ENCODE peak calls at places on chromosomes 4 and X, in eight cellular contexts. One of them, this sample, is unnamed.

GRCh38 chr4:2843909-2844584 is 403 bp downstream of the ADD1 start:
- DNase-seq in retinal pigment epithelial cell: no peak
- DNase-seq in SK-N-SH: peak
- DNase-seq in Peyer's patch: peak
- DNase-seq in heart left ventricle: peak
- DNase-seq in heart right ventricle: peak
- DNase-seq in foreskin fibroblast: no peak
- DNase-seq in CD8-positive, alpha-beta T cell: no peak
- DNase-seq in this sample: no peak

GRCh38 chrX:97524997-97525396 is 641.3 kb downstream of the RPA4 start:
- DNase-seq in retinal pigment epithelial cell: no peak
- DNase-seq in Peyer's patch: no peak
- DNase-seq in heart left ventricle: no peak
- DNase-seq in SK-N-SH: no peak
- DNase-seq in foreskin fibroblast: no peak
- DNase-seq in heart right ventricle: no peak
- DNase-seq in CD8-positive, alpha-beta T cell: no peak
- DNase-seq in this sample: no peak

GRCh38 chr4:188819243-188819642 is 680.0 kb downstream of the TRIML1 start:
- DNase-seq in heart right ventricle: no peak
- DNase-seq in Peyer's patch: no peak
- DNase-seq in heart left ventricle: no peak
- DNase-seq in SK-N-SH: no peak
- DNase-seq in foreskin fibroblast: no peak
- DNase-seq in retinal pigment epithelial cell: no peak
- DNase-seq in CD8-positive, alpha-beta T cell: no peak
- DNase-seq in this sample: no peak

GRCh38 chrX:121093011-121093410 is 45.6 kb downstream of the GLUD2 start:
- DNase-seq in CD8-positive, alpha-beta T cell: no peak
- DNase-seq in foreskin fibroblast: no peak
- DNase-seq in heart right ventricle: no peak
- DNase-seq in SK-N-SH: no peak
- DNase-seq in retinal pigment epithelial cell: no peak
- DNase-seq in Peyer's patch: no peak
- DNase-seq in heart left ventricle: no peak
- DNase-seq in this sample: no peak

GRCh38 chrX:675279-675886 is 44.8 kb downstream of the SHOX start:
- DNase-seq in CD8-positive, alpha-beta T cell: no peak
- DNase-seq in foreskin fibroblast: no peak
- DNase-seq in retinal pigment epithelial cell: no peak
- DNase-seq in SK-N-SH: no peak
- DNase-seq in heart right ventricle: no peak
- DNase-seq in Peyer's patch: no peak
- DNase-seq in heart left ventricle: no peak
- DNase-seq in this sample: no peak

GRCh38 chrX:109622270-109622669 is 2.7 kb downstream of the KCNE5 start:
- DNase-seq in heart right ventricle: peak
- DNase-seq in SK-N-SH: no peak
- DNase-seq in foreskin fibroblast: no peak
- DNase-seq in heart left ventricle: peak
- DNase-seq in Peyer's patch: no peak
- DNase-seq in CD8-positive, alpha-beta T cell: no peak
- DNase-seq in retinal pigment epithelial cell: no peak
- DNase-seq in this sample: no peak

GRCh38 chr4:20252656-20253271 is 1.1 kb downstream of the SLIT2 start:
- DNase-seq in foreskin fibroblast: peak
- DNase-seq in Peyer's patch: peak
- DNase-seq in retinal pigment epithelial cell: no peak
- DNase-seq in SK-N-SH: peak
- DNase-seq in heart left ventricle: peak
- DNase-seq in CD8-positive, alpha-beta T cell: no peak
- DNase-seq in heart right ventricle: peak
- DNase-seq in this sample: no peak

GRCh38 chr4:182896421-182896820 is 20.8 kb downstream of the DCTD start:
- DNase-seq in CD8-positive, alpha-beta T cell: no peak
- DNase-seq in heart right ventricle: no peak
- DNase-seq in heart left ventricle: no peak
- DNase-seq in retinal pigment epithelial cell: no peak
- DNase-seq in foreskin fibroblast: no peak
- DNase-seq in SK-N-SH: no peak
- DNase-seq in Peyer's patch: no peak
- DNase-seq in this sample: no peak

GRCh38 chr4:151887816-151888180 is 127.0 kb upstream of the GATB start:
- DNase-seq in CD8-positive, alpha-beta T cell: no peak
- DNase-seq in heart right ventricle: no peak
- DNase-seq in retinal pigment epithelial cell: no peak
- DNase-seq in Peyer's patch: no peak
- DNase-seq in SK-N-SH: no peak
- DNase-seq in heart left ventricle: no peak
- DNase-seq in foreskin fibroblast: no peak
- DNase-seq in this sample: no peak

GRCh38 chrX:41333744-41333993 is 293 bp upstream of the DDX3X start:
- DNase-seq in foreskin fibroblast: peak
- DNase-seq in retinal pigment epithelial cell: peak
- DNase-seq in CD8-positive, alpha-beta T cell: no peak
- DNase-seq in Peyer's patch: no peak
- DNase-seq in SK-N-SH: no peak
- DNase-seq in heart left ventricle: no peak
- DNase-seq in heart right ventricle: no peak
- DNase-seq in this sample: no peak

GRCh38 chrX:139929876-139930275 is 3.0 kb downstream of the ATP11C start:
- DNase-seq in retinal pigment epithelial cell: no peak
- DNase-seq in Peyer's patch: no peak
- DNase-seq in SK-N-SH: no peak
- DNase-seq in heart left ventricle: no peak
- DNase-seq in CD8-positive, alpha-beta T cell: no peak
- DNase-seq in foreskin fibroblast: no peak
- DNase-seq in heart right ventricle: no peak
- DNase-seq in this sample: no peak

GRCh38 chr4:86089053-86089452 is 270.8 kb downstream of the MAPK10 start:
- DNase-seq in retinal pigment epithelial cell: no peak
- DNase-seq in CD8-positive, alpha-beta T cell: no peak
- DNase-seq in Peyer's patch: no peak
- DNase-seq in foreskin fibroblast: no peak
- DNase-seq in heart right ventricle: no peak
- DNase-seq in SK-N-SH: no peak
- DNase-seq in heart left ventricle: no peak
- DNase-seq in this sample: no peak

GRCh38 chr4:18882468-18882867 is 860.9 kb upstream of the LCORL start:
- DNase-seq in foreskin fibroblast: peak
- DNase-seq in Peyer's patch: no peak
- DNase-seq in heart right ventricle: no peak
- DNase-seq in CD8-positive, alpha-beta T cell: no peak
- DNase-seq in retinal pigment epithelial cell: peak
- DNase-seq in heart left ventricle: no peak
- DNase-seq in SK-N-SH: no peak
- DNase-seq in this sample: no peak

GRCh38 chr4:130026185-130026584 is 930.2 kb downstream of the C4orf33 start:
- DNase-seq in retinal pigment epithelial cell: no peak
- DNase-seq in heart right ventricle: no peak
- DNase-seq in Peyer's patch: no peak
- DNase-seq in CD8-positive, alpha-beta T cell: no peak
- DNase-seq in heart left ventricle: no peak
- DNase-seq in SK-N-SH: no peak
- DNase-seq in foreskin fibroblast: no peak
- DNase-seq in this sample: no peak

GRCh38 chrX:134747006-134747405 is 88.7 kb upstream of the PLAC1 start:
- DNase-seq in heart right ventricle: no peak
- DNase-seq in SK-N-SH: no peak
- DNase-seq in Peyer's patch: no peak
- DNase-seq in CD8-positive, alpha-beta T cell: no peak
- DNase-seq in heart left ventricle: no peak
- DNase-seq in foreskin fibroblast: no peak
- DNase-seq in retinal pigment epithelial cell: no peak
- DNase-seq in this sample: no peak

GRCh38 chrX:132401935-132402334 is 86.9 kb downstream of the MBNL3 start:
- DNase-seq in heart left ventricle: no peak
- DNase-seq in CD8-positive, alpha-beta T cell: no peak
- DNase-seq in heart right ventricle: no peak
- DNase-seq in Peyer's patch: no peak
- DNase-seq in foreskin fibroblast: no peak
- DNase-seq in retinal pigment epithelial cell: no peak
- DNase-seq in SK-N-SH: no peak
- DNase-seq in this sample: no peak

GRCh38 chr4:25949166-25949748 is 35.2 kb downstream of the SMIM20 start:
- DNase-seq in heart right ventricle: no peak
- DNase-seq in SK-N-SH: no peak
- DNase-seq in CD8-positive, alpha-beta T cell: no peak
- DNase-seq in heart left ventricle: no peak
- DNase-seq in retinal pigment epithelial cell: no peak
- DNase-seq in foreskin fibroblast: no peak
- DNase-seq in Peyer's patch: no peak
- DNase-seq in this sample: no peak

GRCh38 chr4:128338634-128339355 is 51.2 kb upstream of the PGRMC2 start:
- DNase-seq in Peyer's patch: no peak
- DNase-seq in foreskin fibroblast: peak
- DNase-seq in heart right ventricle: no peak
- DNase-seq in retinal pigment epithelial cell: peak
- DNase-seq in CD8-positive, alpha-beta T cell: no peak
- DNase-seq in heart left ventricle: no peak
- DNase-seq in SK-N-SH: no peak
- DNase-seq in this sample: no peak

GRCh38 chr4:2909583-2909982 is 53.6 kb downstream of the NOP14 start:
- DNase-seq in heart right ventricle: no peak
- DNase-seq in CD8-positive, alpha-beta T cell: no peak
- DNase-seq in SK-N-SH: no peak
- DNase-seq in heart left ventricle: no peak
- DNase-seq in foreskin fibroblast: no peak
- DNase-seq in Peyer's patch: no peak
- DNase-seq in retinal pigment epithelial cell: no peak
- DNase-seq in this sample: no peak

GRCh38 chr4:95839891-95840290 is at the start of gene PDHA2:
- DNase-seq in foreskin fibroblast: no peak
- DNase-seq in retinal pigment epithelial cell: no peak
- DNase-seq in Peyer's patch: no peak
- DNase-seq in SK-N-SH: no peak
- DNase-seq in heart left ventricle: no peak
- DNase-seq in heart right ventricle: no peak
- DNase-seq in CD8-positive, alpha-beta T cell: no peak
- DNase-seq in this sample: no peak

GRCh38 chrX:65723706-65724105 is 56.3 kb downstream of the MSN start:
- DNase-seq in retinal pigment epithelial cell: no peak
- DNase-seq in foreskin fibroblast: no peak
- DNase-seq in heart right ventricle: no peak
- DNase-seq in heart left ventricle: no peak
- DNase-seq in CD8-positive, alpha-beta T cell: no peak
- DNase-seq in SK-N-SH: no peak
- DNase-seq in Peyer's patch: no peak
- DNase-seq in this sample: no peak

GRCh38 chrX:99271641-99272040 is 1138.4 kb downstream of the PCDH19 start:
- DNase-seq in Peyer's patch: no peak
- DNase-seq in heart left ventricle: no peak
- DNase-seq in CD8-positive, alpha-beta T cell: no peak
- DNase-seq in heart right ventricle: no peak
- DNase-seq in SK-N-SH: no peak
- DNase-seq in retinal pigment epithelial cell: no peak
- DNase-seq in foreskin fibroblast: no peak
- DNase-seq in this sample: no peak

GRCh38 chr4:5874811-5875465 is 17.9 kb downstream of the CRMP1 start:
- DNase-seq in heart left ventricle: no peak
- DNase-seq in heart right ventricle: no peak
- DNase-seq in retinal pigment epithelial cell: no peak
- DNase-seq in foreskin fibroblast: peak
- DNase-seq in Peyer's patch: no peak
- DNase-seq in CD8-positive, alpha-beta T cell: no peak
- DNase-seq in SK-N-SH: no peak
- DNase-seq in this sample: no peak

GRCh38 chr4:40976343-40976742 is 226.6 kb downstream of the NSUN7 start:
- DNase-seq in Peyer's patch: no peak
- DNase-seq in heart right ventricle: no peak
- DNase-seq in foreskin fibroblast: peak
- DNase-seq in retinal pigment epithelial cell: no peak
- DNase-seq in CD8-positive, alpha-beta T cell: no peak
- DNase-seq in SK-N-SH: peak
- DNase-seq in heart left ventricle: no peak
- DNase-seq in this sample: no peak

GRCh38 chr4:140186651-140187315 is 32.8 kb upstream of the MAML3 start:
- DNase-seq in Peyer's patch: peak
- DNase-seq in CD8-positive, alpha-beta T cell: no peak
- DNase-seq in foreskin fibroblast: peak
- DNase-seq in retinal pigment epithelial cell: peak
- DNase-seq in SK-N-SH: no peak
- DNase-seq in heart right ventricle: no peak
- DNase-seq in heart left ventricle: no peak
- DNase-seq in this sample: no peak

DNA sequence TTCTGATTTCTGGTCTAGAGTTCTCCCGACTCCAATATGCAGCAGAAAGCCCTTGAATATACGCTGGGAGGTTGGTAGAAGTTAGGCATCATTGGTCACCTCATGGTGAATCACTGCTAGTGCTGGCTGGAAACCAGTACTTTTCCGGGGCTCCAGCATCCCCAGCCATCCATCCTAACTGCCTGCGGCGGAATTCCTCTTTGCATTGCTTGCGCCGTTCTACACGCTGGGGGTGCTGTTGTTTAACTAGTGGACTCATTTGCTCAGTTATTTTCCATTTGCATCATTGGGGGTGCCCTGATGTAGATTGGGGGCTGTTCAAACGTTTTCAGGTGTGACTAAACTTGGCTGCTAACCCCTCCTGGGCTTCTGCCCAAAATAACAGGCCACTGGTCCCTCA is 23.3 kb upstream of the GPR50 start:
- DNase-seq in foreskin fibroblast: peak
- DNase-seq in retinal pigment epithelial cell: no peak
- DNase-seq in heart left ventricle: no peak
- DNase-seq in heart right ventricle: no peak
- DNase-seq in SK-N-SH: no peak
- DNase-seq in Peyer's patch: no peak
- DNase-seq in CD8-positive, alpha-beta T cell: no peak
- DNase-seq in this sample: no peak
- TF ChIP-seq CTCF in foreskin fibroblast: no peak
- TF ChIP-seq CTCF in retinal pigment epithelial cell: peak
- TF ChIP-seq CTCF in heart left ventricle: no peak
- TF ChIP-seq CTCF in heart right ventricle: no peak
- TF ChIP-seq CTCF in SK-N-SH: peak
- TF ChIP-seq CTCF in Peyer's patch: no peak
- TF ChIP-seq CTCF in CD8-positive, alpha-beta T cell: no peak
- TF ChIP-seq CTCF in this sample: no peak

GRCh38 chrX:104565791-104566687 is at the start of gene IL1RAPL2:
- DNase-seq in CD8-positive, alpha-beta T cell: no peak
- DNase-seq in retinal pigment epithelial cell: no peak
- DNase-seq in SK-N-SH: peak
- DNase-seq in heart right ventricle: peak
- DNase-seq in foreskin fibroblast: no peak
- DNase-seq in heart left ventricle: no peak
- DNase-seq in Peyer's patch: no peak
- DNase-seq in this sample: no peak
- TF ChIP-seq CTCF in CD8-positive, alpha-beta T cell: no peak
- TF ChIP-seq CTCF in retinal pigment epithelial cell: peak
- TF ChIP-seq CTCF in SK-N-SH: peak
- TF ChIP-seq CTCF in heart right ventricle: peak
- TF ChIP-seq CTCF in foreskin fibroblast: peak
- TF ChIP-seq CTCF in heart left ventricle: peak
- TF ChIP-seq CTCF in Peyer's patch: peak
- TF ChIP-seq CTCF in this sample: no peak

GRCh38 chrX:94633237-94633636 is 959.2 kb downstream of the FAM133A start:
- DNase-seq in heart left ventricle: no peak
- DNase-seq in retinal pigment epithelial cell: no peak
- DNase-seq in Peyer's patch: no peak
- DNase-seq in heart right ventricle: no peak
- DNase-seq in CD8-positive, alpha-beta T cell: no peak
- DNase-seq in foreskin fibroblast: no peak
- DNase-seq in SK-N-SH: no peak
- DNase-seq in this sample: no peak
- TF ChIP-seq CTCF in heart left ventricle: no peak
- TF ChIP-seq CTCF in retinal pigment epithelial cell: no peak
- TF ChIP-seq CTCF in Peyer's patch: no peak
- TF ChIP-seq CTCF in heart right ventricle: no peak
- TF ChIP-seq CTCF in CD8-positive, alpha-beta T cell: no peak
- TF ChIP-seq CTCF in foreskin fibroblast: no peak
- TF ChIP-seq CTCF in SK-N-SH: peak
- TF ChIP-seq CTCF in this sample: no peak

GRCh38 chrX:154981116-154981411 is 41.5 kb downstream of the F8 start:
- DNase-seq in foreskin fibroblast: no peak
- DNase-seq in heart right ventricle: no peak
- DNase-seq in Peyer's patch: no peak
- DNase-seq in SK-N-SH: no peak
- DNase-seq in heart left ventricle: no peak
- DNase-seq in CD8-positive, alpha-beta T cell: no peak
- DNase-seq in retinal pigment epithelial cell: no peak
- DNase-seq in this sample: no peak
- TF ChIP-seq CTCF in foreskin fibroblast: no peak
- TF ChIP-seq CTCF in heart right ventricle: no peak
- TF ChIP-seq CTCF in Peyer's patch: no peak
- TF ChIP-seq CTCF in SK-N-SH: no peak
- TF ChIP-seq CTCF in heart left ventricle: no peak
- TF ChIP-seq CTCF in CD8-positive, alpha-beta T cell: no peak
- TF ChIP-seq CTCF in retinal pigment epithelial cell: no peak
- TF ChIP-seq CTCF in this sample: no peak